ENCODE peak calls at places on chromosomes 2 and 18, in eight cellular contexts. G is CD8-positive, alpha-beta memory T cell; L is tibial artery; Q is ovary; I is endodermal cell; D is heart right ventricle; U is stomach; T is A549. R is an unnamed sample. For H3K4me1, the result is how much of the 10 kb centered on the place peaks cover.

GRCh38 chr2:228600265-228600664 is 418.8 kb upstream of the SPHKAP start:
- DNase-seq in G (no peak), L (no peak), Q (no peak), I (no peak), D (no peak), U (no peak), T (no peak), R (no peak)

GRCh38 chr2:140604096-140604495 is 1526.7 kb downstream of the LRP1B start:
- DNase-seq in G (no peak), L (no peak), Q (no peak), I (no peak), D (no peak), U (no peak), T (no peak), R (no peak)

GRCh38 chr2:106956879-106957278 is 70.9 kb upstream of the ST6GAL2 start:
- DNase-seq in G (no peak), L (no peak), Q (no peak), I (no peak), D (no peak), U (no peak), T (no peak), R (no peak)

GRCh38 chr2:176098366-176099158 is 1.0 kb upstream of the HOXD12 start:
- DNase-seq in G (no peak), L (no peak), Q (no peak), I (peak), D (no peak), U (peak), T (no peak), R (no peak)

GRCh38 chr2:238521002-238521401 is 94.3 kb downstream of the ASB1 start:
- DNase-seq in G (no peak), L (no peak), Q (no peak), I (no peak), D (no peak), U (no peak), T (no peak), R (no peak)

GRCh38 chr2:25086070-25086560 is 44.2 kb downstream of the EFR3B start:
- DNase-seq in G (no peak), L (no peak), Q (no peak), I (no peak), D (no peak), U (no peak), T (no peak), R (no peak)

GRCh38 chr2:224722250-224722649 is 6.1 kb upstream of the CCDC195 start:
- DNase-seq in G (no peak), L (no peak), Q (no peak), I (no peak), D (no peak), U (no peak), T (no peak), R (no peak)

GRCh38 chr2:156356006-156356764 is 23.7 kb upstream of the NR4A2 start:
- DNase-seq in G (no peak), L (no peak), Q (no peak), I (no peak), D (no peak), U (no peak), T (no peak), R (no peak)

GRCh38 chr2:181380581-181380980 is 76.6 kb upstream of the ITGA4 start:
- DNase-seq in G (no peak), L (no peak), Q (no peak), I (no peak), D (no peak), U (no peak), T (no peak), R (no peak)

GRCh38 chr18:37778417-37779165 is 213.0 kb upstream of the CELF4 start:
- DNase-seq in G (no peak), L (peak), Q (peak), I (peak), D (peak), U (peak), T (peak), R (peak)

GRCh38 chr2:203682688-203683130 is 23.7 kb upstream of the CD28 start:
- DNase-seq in G (no peak), L (peak), Q (no peak), I (no peak), D (no peak), U (no peak), T (no peak), R (no peak)
- H3K4me1 ChIP-seq in G (under half), L (half or more), Q (under half), I (under half), D (half or more), U (under half), T (under half), R (under half)

DNA sequence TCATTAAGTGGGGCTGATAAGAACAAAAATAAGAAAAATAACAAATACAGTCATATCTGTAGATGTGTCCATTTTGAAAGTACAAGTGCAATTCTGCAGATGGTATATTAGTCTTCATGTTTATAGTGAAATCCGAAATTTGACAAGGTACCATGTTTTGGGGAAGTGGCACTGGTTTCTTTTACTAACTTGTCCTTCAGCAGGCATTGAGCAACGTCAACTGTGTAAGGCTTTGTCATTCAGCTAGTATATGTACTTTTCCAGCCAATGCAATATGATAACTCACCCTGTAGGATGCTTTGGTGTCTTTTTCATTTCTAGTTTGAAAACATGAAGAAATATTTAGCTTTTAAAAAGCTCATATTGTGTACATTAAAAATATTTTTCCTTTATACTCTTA is 139.9 kb downstream of the MCFD2 start:
- DNase-seq in G (no peak), L (no peak), Q (no peak), I (no peak), D (no peak), U (no peak), T (no peak), R (no peak)
- H3K4me1 ChIP-seq in G (under half), L (under half), Q (under half), I (under half), D (under half), U (under half), T (half or more), R (under half)

GRCh38 chr2:172079416-172079815 is 5.9 kb upstream of the DLX1 start:
- DNase-seq in G (no peak), L (no peak), Q (no peak), I (no peak), D (no peak), U (no peak), T (no peak), R (no peak)
- H3K4me1 ChIP-seq in G (under half), L (under half), Q (under half), I (under half), D (under half), U (under half), T (under half), R (under half)

GRCh38 chr2:71064110-71064611 is 4.3 kb upstream of the NAGK start:
- DNase-seq in G (no peak), L (no peak), Q (no peak), I (no peak), D (no peak), U (no peak), T (no peak), R (no peak)
- H3K4me1 ChIP-seq in G (under half), L (under half), Q (under half), I (under half), D (under half), U (under half), T (under half), R (under half)